ENCODE peak calls at places on chromosomes 13 and 19, in nine cellular contexts. C is occipital lobe, R is GM23248, X is B cell, J is amniotic epithelial cell, Q is islet precursor cell, K is ovary, A is frontal cortex, Z is aorta. E is an unnamed sample.

GRCh38 chr19:45500918-45501729 is 2.9 kb downstream of the PPM1N start:
- DNase-seq in Z (no peak), C (no peak), K (no peak), X (no peak), J (no peak), A (no peak), Q (peak; percentile 69), R (no peak), E (no peak)

GRCh38 chr19:12521996-12522395 is 29.3 kb downstream of the ZNF564 start:
- DNase-seq in K (no peak), Z (no peak), R (no peak), Q (no peak), X (no peak), J (no peak), C (no peak), A (no peak), E (no peak)

GRCh38 chr19:5321851-5322681 is 18.5 kb downstream of the PTPRS start:
- DNase-seq in Z (no peak), X (peak; percentile 73), Q (no peak), K (no peak), J (no peak), A (no peak), R (no peak), C (peak; percentile 57), E (no peak)

GRCh38 chr13:37526710-37527446 is 71.7 kb downstream of the POSTN start:
- DNase-seq in X (no peak), J (no peak), A (no peak), K (no peak), Z (no peak), R (peak; percentile 93), Q (no peak), C (no peak), E (no peak)

GRCh38 chr13:19680751-19681150 is 47.3 kb downstream of the MPHOSPH8 start:
- DNase-seq in Z (no peak), R (no peak), C (no peak), K (no peak), Q (no peak), A (no peak), X (no peak), J (peak; percentile 7), E (no peak)

GRCh38 chr13:45717324-45717723 is 15.2 kb downstream of the CBY2 start:
- DNase-seq in K (no peak), R (no peak), A (no peak), C (no peak), J (no peak), Q (no peak), X (no peak), Z (no peak), E (no peak)

GRCh38 chr13:67101730-67102467 is 128.2 kb downstream of the PCDH9 start:
- DNase-seq in K (no peak), C (no peak), R (no peak), X (no peak), Q (no peak), A (peak; percentile 11), J (peak; percentile 36), Z (no peak), E (no peak)

GRCh38 chr13:72149701-72150100 is 282.7 kb upstream of the DACH1 start:
- DNase-seq in R (no peak), X (no peak), K (no peak), C (no peak), Q (no peak), J (no peak), Z (no peak), A (no peak), E (no peak)

GRCh38 chr19:39409886-39410619 is 2.4 kb upstream of the PLEKHG2 start:
- DNase-seq in Q (peak; percentile 79), J (peak; percentile 71), A (no peak), Z (peak; percentile 91), K (peak; percentile 93), C (no peak), R (peak; percentile 81), X (peak; percentile 92), E (peak; percentile 87)

GRCh38 chr13:30787747-30788535 is 52.6 kb downstream of the ALOX5AP start:
- DNase-seq in C (no peak), Z (no peak), J (no peak), A (no peak), R (peak; percentile 75), X (no peak), K (no peak), Q (no peak), E (no peak)

GRCh38 chr13:77386880-77387606 is 60.1 kb upstream of the MYCBP2 start:
- DNase-seq in X (no peak), K (no peak), A (no peak), J (peak; percentile 18), Z (peak; percentile 68), R (peak; percentile 84), C (no peak), Q (no peak), E (no peak)

GRCh38 chr19:34232566-34233481 is 21.5 kb upstream of the GARRE1 start:
- DNase-seq in Q (peak; percentile 86), K (peak; percentile 75), C (peak; percentile 49), A (no peak), Z (peak; percentile 82), X (no peak), R (peak; percentile 96), J (peak; percentile 93), E (peak; percentile 53)

GRCh38 chr19:19420570-19421301 is 15.3 kb downstream of the GATAD2A start:
- DNase-seq in Z (no peak), K (no peak), X (no peak), Q (no peak), J (no peak), C (no peak), R (no peak), A (no peak), E (no peak)

GRCh38 chr19:18731562-18732008 is 48.1 kb downstream of the CRTC1 start:
- DNase-seq in Z (no peak), A (no peak), K (peak; percentile 76), J (no peak), C (no peak), Q (no peak), R (no peak), X (no peak), E (no peak)

GRCh38 chr19:825897-826640 is 1.6 kb upstream of the AZU1 start:
- DNase-seq in C (no peak), R (no peak), X (no peak), A (no peak), Q (no peak), K (no peak), Z (no peak), J (peak; percentile 61), E (no peak)

GRCh38 chr13:20525601-20526544 is at the start of gene CRYL1:
- DNase-seq in J (peak; percentile 35), X (peak; percentile 89), R (peak; percentile 84), Z (peak; percentile 89), Q (peak; percentile 74), A (peak; percentile 84), C (peak; percentile 71), K (peak; percentile 78), E (peak; percentile 89)

GRCh38 chr19:44694184-44694579 is 4.8 kb upstream of the CEACAM16 start:
- DNase-seq in C (no peak), Q (no peak), J (no peak), X (no peak), A (no peak), K (no peak), Z (no peak), R (peak; percentile 18), E (no peak)

E was measured in left ventricle myocardium inferior.